ENCODE peak calls at places on chromosomes 6 and 20, in seven cellular contexts. Y is fibroblast of the aortic adventitia, C is HepG2, X is GM03348, M is stromal cell of bone marrow, G is HT1080, E is NAMALWA. S is an unnamed sample.

GRCh38 chr20:37986873-37987601 is 46.2 kb downstream of the TTI1 start:
- DNase-seq in Y (peak), C (peak), X (peak), M (no peak), G (no peak), E (no peak), S (no peak)

GRCh38 chr6:111958534-111958933 is 85.3 kb upstream of the FYN start:
- DNase-seq in Y (no peak), C (no peak), X (no peak), M (no peak), G (no peak), E (peak), S (no peak)

GRCh38 chr6:72624557-72625160 is 2.8 kb downstream of the KCNQ5 start:
- DNase-seq in Y (peak), C (no peak), X (peak), M (no peak), G (peak), E (peak), S (peak)

GRCh38 chr6:7087066-7087465 is 20.7 kb upstream of the RREB1 start:
- DNase-seq in Y (peak), C (no peak), X (peak), M (no peak), G (no peak), E (peak), S (peak)

GRCh38 chr20:34708621-34709043 is 4.5 kb downstream of the TP53INP2 start:
- DNase-seq in Y (peak), C (no peak), X (peak), M (no peak), G (peak), E (peak), S (no peak)

GRCh38 chr20:1934578-1935573 is 39.7 kb downstream of the SIRPA start:
- DNase-seq in Y (peak), C (no peak), X (peak), M (peak), G (peak), E (no peak), S (peak)

GRCh38 chr6:88663801-88664200 is 299.6 kb downstream of the RNGTT start:
- DNase-seq in Y (no peak), C (no peak), X (no peak), M (no peak), G (no peak), E (no peak), S (no peak)

GRCh38 chr20:47417245-47418060 is 61.0 kb upstream of the ZMYND8 start:
- DNase-seq in Y (no peak), C (peak), X (no peak), M (no peak), G (no peak), E (no peak), S (no peak)

GRCh38 chr20:2930538-2930937 is 57.3 kb downstream of the PTPRA start:
- DNase-seq in Y (no peak), C (no peak), X (no peak), M (no peak), G (no peak), E (no peak), S (no peak)

GRCh38 chr20:49964964-49965780 is 17.6 kb upstream of the SNAI1 start:
- DNase-seq in Y (peak), C (peak), X (no peak), M (no peak), G (peak), E (peak), S (peak)

GRCh38 chr6:44064089-44064947 is 62.9 kb downstream of the MRPL14 start:
- DNase-seq in Y (peak), C (peak), X (peak), M (peak), G (peak), E (no peak), S (peak)

GRCh38 chr20:3315110-3315509 is 76.1 kb upstream of the SLC4A11 start:
- DNase-seq in Y (peak), C (no peak), X (no peak), M (no peak), G (no peak), E (no peak), S (no peak)

GRCh38 chr6:150783818-150784217 is 81.7 kb upstream of the MTHFD1L start:
- DNase-seq in Y (peak), C (no peak), X (no peak), M (no peak), G (no peak), E (no peak), S (no peak)

GRCh38 chr20:14984768-14985622 is 647.6 kb upstream of the FLRT3 start:
- DNase-seq in Y (no peak), C (peak), X (no peak), M (no peak), G (peak), E (no peak), S (no peak)

GRCh38 chr6:52317841-52318581 is 33.5 kb upstream of the MCM3 start:
- DNase-seq in Y (peak), C (peak), X (peak), M (peak), G (peak), E (peak), S (peak)

GRCh38 chr20:19083136-19083621 is 129.3 kb upstream of the SLC24A3 start:
- DNase-seq in Y (no peak), C (no peak), X (no peak), M (no peak), G (peak), E (no peak), S (no peak)

GRCh38 chr6:34511923-34512737 is 44.0 kb downstream of the SPDEF start:
- DNase-seq in Y (no peak), C (no peak), X (no peak), M (no peak), G (no peak), E (no peak), S (no peak)

GRCh38 chr6:33088258-33088930 is 12.6 kb downstream of the HLA-DPB1 start:
- DNase-seq in Y (no peak), C (no peak), X (no peak), M (no peak), G (peak), E (no peak), S (no peak)

GRCh38 chr6:16466778-16467177 is 228.4 kb downstream of the GMPR start:
- DNase-seq in Y (no peak), C (no peak), X (no peak), M (no peak), G (no peak), E (no peak), S (no peak)

S was measured in A172.